ENCODE peak calls at places on chromosome 14, in four cellular contexts. One of them, this sample, is unnamed.

GRCh38 chr14:97415907-97416306 is 618.7 kb downstream of the VRK1 start:
- DNase-seq in fibroblast of villous mesenchyme: no peak
- DNase-seq in stomach: no peak
- DNase-seq in WERI-Rb-1: no peak
- DNase-seq in this sample: no peak

GRCh38 chr14:38286481-38286880 is 30.6 kb upstream of the CLEC14A start:
- DNase-seq in fibroblast of villous mesenchyme: peak; percentile 41
- DNase-seq in stomach: no peak
- DNase-seq in WERI-Rb-1: no peak
- DNase-seq in this sample: no peak

GRCh38 chr14:67738740-67739504 is 37.2 kb downstream of the RDH12 start:
- DNase-seq in fibroblast of villous mesenchyme: peak; percentile 97
- DNase-seq in stomach: peak; percentile 63
- DNase-seq in WERI-Rb-1: no peak
- DNase-seq in this sample: no peak

GRCh38 chr14:74663884-74664283 is 49.0 kb downstream of the AREL1 start:
- DNase-seq in fibroblast of villous mesenchyme: peak; percentile 52
- DNase-seq in stomach: no peak
- DNase-seq in WERI-Rb-1: no peak
- DNase-seq in this sample: no peak

GRCh38 chr14:29220077-29220476 is 453.5 kb downstream of the FOXG1 start:
- DNase-seq in fibroblast of villous mesenchyme: no peak
- DNase-seq in stomach: no peak
- DNase-seq in WERI-Rb-1: peak; percentile 76
- DNase-seq in this sample: no peak

GRCh38 chr14:66444271-66444987 is 41.7 kb upstream of the CCDC196 start:
- DNase-seq in fibroblast of villous mesenchyme: no peak
- DNase-seq in stomach: no peak
- DNase-seq in WERI-Rb-1: peak; percentile 16
- DNase-seq in this sample: no peak

GRCh38 chr14:51236314-51236713 is 3.7 kb upstream of the TMX1 start:
- DNase-seq in fibroblast of villous mesenchyme: peak; percentile 37
- DNase-seq in stomach: no peak
- DNase-seq in WERI-Rb-1: no peak
- DNase-seq in this sample: no peak

GRCh38 chr14:40859065-40859464 is 747.6 kb upstream of the LRFN5 start:
- DNase-seq in fibroblast of villous mesenchyme: no peak
- DNase-seq in stomach: no peak
- DNase-seq in WERI-Rb-1: no peak
- DNase-seq in this sample: no peak

GRCh38 chr14:81386379-81386778 is 13.7 kb downstream of the STON2 start:
- DNase-seq in fibroblast of villous mesenchyme: no peak
- DNase-seq in stomach: no peak
- DNase-seq in WERI-Rb-1: no peak
- DNase-seq in this sample: no peak

GRCh38 chr14:28952161-28952560 is 185.6 kb downstream of the FOXG1 start:
- DNase-seq in fibroblast of villous mesenchyme: no peak
- DNase-seq in stomach: no peak
- DNase-seq in WERI-Rb-1: no peak
- DNase-seq in this sample: no peak

GRCh38 chr14:102768223-102769048 is 8.8 kb upstream of the TRAF3 start:
- DNase-seq in fibroblast of villous mesenchyme: no peak
- DNase-seq in stomach: no peak
- DNase-seq in WERI-Rb-1: no peak
- DNase-seq in this sample: peak; percentile 15

GRCh38 chr14:86481105-86481504 is 951.2 kb downstream of the FLRT2 start:
- DNase-seq in fibroblast of villous mesenchyme: no peak
- DNase-seq in stomach: no peak
- DNase-seq in WERI-Rb-1: no peak
- DNase-seq in this sample: no peak

GRCh38 chr14:89915114-89915878 is 39.2 kb downstream of the EFCAB11 start:
- DNase-seq in fibroblast of villous mesenchyme: peak; percentile 77
- DNase-seq in stomach: peak; percentile 67
- DNase-seq in WERI-Rb-1: peak; percentile 35
- DNase-seq in this sample: peak; percentile 18

GRCh38 chr14:101024686-101025085 is 121.2 kb upstream of the RTL1 start:
- DNase-seq in fibroblast of villous mesenchyme: no peak
- DNase-seq in stomach: no peak
- DNase-seq in WERI-Rb-1: no peak
- DNase-seq in this sample: no peak

GRCh38 chr14:76352639-76353281 is 23.2 kb upstream of the ESRRB start:
- DNase-seq in fibroblast of villous mesenchyme: peak; percentile 40
- DNase-seq in stomach: peak; percentile 52
- DNase-seq in WERI-Rb-1: peak; percentile 74
- DNase-seq in this sample: peak; percentile 93

GRCh38 chr14:101559250-101559623 is 2.1 kb upstream of the DIO3 start:
- DNase-seq in fibroblast of villous mesenchyme: no peak
- DNase-seq in stomach: no peak
- DNase-seq in WERI-Rb-1: no peak
- DNase-seq in this sample: no peak

GRCh38 chr14:29687071-29687765 is 240.4 kb downstream of the PRKD1 start:
- DNase-seq in fibroblast of villous mesenchyme: no peak
- DNase-seq in stomach: no peak
- DNase-seq in WERI-Rb-1: no peak
- DNase-seq in this sample: no peak

GRCh38 chr14:81423504-81423903 is 23.4 kb upstream of the STON2 start:
- DNase-seq in fibroblast of villous mesenchyme: no peak
- DNase-seq in stomach: no peak
- DNase-seq in WERI-Rb-1: no peak
- DNase-seq in this sample: no peak

GRCh38 chr14:88233915-88234314 is 89.2 kb downstream of the KCNK10 start:
- DNase-seq in fibroblast of villous mesenchyme: no peak
- DNase-seq in stomach: no peak
- DNase-seq in WERI-Rb-1: peak; percentile 59
- DNase-seq in this sample: peak; percentile 46

GRCh38 chr14:81727243-81727642 is 193.6 kb upstream of the SEL1L start:
- DNase-seq in fibroblast of villous mesenchyme: no peak
- DNase-seq in stomach: peak; percentile 26
- DNase-seq in WERI-Rb-1: no peak
- DNase-seq in this sample: no peak

GRCh38 chr14:101844219-101844618 is 82.7 kb downstream of the PPP2R5C start:
- DNase-seq in fibroblast of villous mesenchyme: no peak
- DNase-seq in stomach: no peak
- DNase-seq in WERI-Rb-1: no peak
- DNase-seq in this sample: no peak

GRCh38 chr14:102280376-102280962 is 24.5 kb downstream of the MOK start:
- DNase-seq in fibroblast of villous mesenchyme: peak; percentile 92
- DNase-seq in stomach: no peak
- DNase-seq in WERI-Rb-1: no peak
- DNase-seq in this sample: no peak

GRCh38 chr14:90545966-90546751 is 149.3 kb downstream of the CALM1 start:
- DNase-seq in fibroblast of villous mesenchyme: no peak
- DNase-seq in stomach: peak; percentile 53
- DNase-seq in WERI-Rb-1: peak; percentile 70
- DNase-seq in this sample: peak; percentile 72

GRCh38 chr14:76924363-76925151 is 98.3 kb downstream of the LRRC74A start:
- DNase-seq in fibroblast of villous mesenchyme: no peak
- DNase-seq in stomach: no peak
- DNase-seq in WERI-Rb-1: no peak
- DNase-seq in this sample: peak; percentile 97

GRCh38 chr14:74952697-74953484 is 2.5 kb downstream of the PGF start:
- DNase-seq in fibroblast of villous mesenchyme: no peak
- DNase-seq in stomach: no peak
- DNase-seq in WERI-Rb-1: no peak
- DNase-seq in this sample: no peak

GRCh38 chr14:55139696-55140509 is 10.9 kb downstream of the LGALS3 start:
- DNase-seq in fibroblast of villous mesenchyme: no peak
- DNase-seq in stomach: no peak
- DNase-seq in WERI-Rb-1: no peak
- DNase-seq in this sample: no peak

GRCh38 chr14:60327447-60328331 is 78.7 kb downstream of the PPM1A start:
- DNase-seq in fibroblast of villous mesenchyme: peak; percentile 37
- DNase-seq in stomach: peak; percentile 56
- DNase-seq in WERI-Rb-1: peak; percentile 93
- DNase-seq in this sample: peak; percentile 77

GRCh38 chr14:81771876-81772275 is 238.2 kb upstream of the SEL1L start:
- DNase-seq in fibroblast of villous mesenchyme: no peak
- DNase-seq in stomach: no peak
- DNase-seq in WERI-Rb-1: no peak
- DNase-seq in this sample: no peak

GRCh38 chr14:67491741-67492504 is 3.4 kb upstream of the TMEM229B start:
- DNase-seq in fibroblast of villous mesenchyme: no peak
- DNase-seq in stomach: no peak
- DNase-seq in WERI-Rb-1: peak; percentile 89
- DNase-seq in this sample: peak; percentile 56

GRCh38 chr14:37051680-37052079 is 120.7 kb downstream of the SLC25A21 start:
- DNase-seq in fibroblast of villous mesenchyme: no peak
- DNase-seq in stomach: no peak
- DNase-seq in WERI-Rb-1: no peak
- DNase-seq in this sample: peak; percentile 13

GRCh38 chr14:58942516-58942915 is 246.0 kb upstream of the DAAM1 start:
- DNase-seq in fibroblast of villous mesenchyme: peak; percentile 46
- DNase-seq in stomach: no peak
- DNase-seq in WERI-Rb-1: no peak
- DNase-seq in this sample: no peak

GRCh38 chr14:61472025-61472672 is 150.8 kb downstream of the PRKCH start:
- DNase-seq in fibroblast of villous mesenchyme: peak; percentile 99
- DNase-seq in stomach: no peak
- DNase-seq in WERI-Rb-1: no peak
- DNase-seq in this sample: no peak
- H3K4me3 ChIP-seq in fibroblast of villous mesenchyme: peak overlapping the region; percentile 58
- H3K4me3 ChIP-seq in stomach: peak overlapping the region; percentile 15
- H3K4me3 ChIP-seq in WERI-Rb-1: no peak overlapping the region
- H3K4me3 ChIP-seq in this sample: no peak overlapping the region

GRCh38 chr14:104116544-104117340 is 21.6 kb upstream of the KIF26A start:
- DNase-seq in fibroblast of villous mesenchyme: no peak
- DNase-seq in stomach: peak; percentile 85
- DNase-seq in WERI-Rb-1: peak; percentile 6
- DNase-seq in this sample: peak; percentile 88

GRCh38 chr14:104117341-104118005 is 20.9 kb upstream of the KIF26A start:
- DNase-seq in fibroblast of villous mesenchyme: no peak
- DNase-seq in stomach: peak; percentile 35
- DNase-seq in WERI-Rb-1: peak; percentile 5
- DNase-seq in this sample: peak; percentile 83

GRCh38 chr14:104119700-104120251 is 18.6 kb upstream of the KIF26A start:
- DNase-seq in fibroblast of villous mesenchyme: no peak
- DNase-seq in stomach: peak; percentile 24
- DNase-seq in WERI-Rb-1: no peak
- DNase-seq in this sample: peak; percentile 38

GRCh38 chr14:104119119-104119699 is 19.2 kb upstream of the KIF26A start:
- DNase-seq in fibroblast of villous mesenchyme: no peak
- DNase-seq in stomach: peak; percentile 23
- DNase-seq in WERI-Rb-1: peak; percentile 3
- DNase-seq in this sample: peak; percentile 58

DNA sequence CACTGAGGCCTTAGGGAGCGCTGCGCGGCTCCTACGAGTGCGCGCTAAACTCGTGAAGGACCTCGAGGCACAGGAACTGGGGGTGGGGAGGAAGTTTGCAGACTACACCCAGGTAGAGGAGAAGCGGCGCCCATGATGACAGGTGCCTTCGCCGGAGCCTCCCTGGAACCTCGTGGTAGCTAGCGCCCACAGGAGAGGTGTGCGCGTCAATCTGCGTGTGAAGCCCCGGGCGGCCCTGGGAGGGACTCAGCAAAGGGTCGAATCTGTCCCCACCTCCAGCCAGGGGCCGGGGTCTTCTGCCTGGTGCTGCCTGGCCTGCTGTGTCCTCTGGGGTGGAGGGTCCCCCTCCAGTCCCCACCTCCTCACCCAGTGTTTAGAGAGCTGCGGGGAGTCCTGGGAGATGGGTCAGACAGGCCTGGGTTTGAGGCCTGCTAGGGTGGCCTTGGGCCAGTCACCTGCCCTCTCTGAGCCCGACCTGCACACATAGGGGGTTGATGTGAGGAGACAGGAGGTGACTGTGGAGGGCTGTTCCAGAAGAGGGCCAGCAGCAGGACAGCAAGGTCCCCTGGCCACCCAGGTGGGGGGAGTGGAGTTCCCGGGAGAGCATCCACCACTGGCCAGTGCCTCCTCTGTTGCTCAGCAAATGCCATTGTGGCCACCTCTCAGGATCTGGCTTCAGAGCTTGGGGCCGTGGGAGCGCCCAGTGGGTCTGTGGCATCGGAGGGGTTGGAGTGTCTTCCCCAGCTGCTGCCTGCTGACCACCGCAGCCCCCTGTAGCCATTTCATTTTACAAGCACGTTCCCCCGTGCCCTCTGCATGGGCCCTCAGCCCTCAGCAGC is 20.2 kb upstream of the KIF26A start:
- DNase-seq in fibroblast of villous mesenchyme: no peak
- DNase-seq in stomach: peak; percentile 24
- DNase-seq in WERI-Rb-1: peak; percentile 4
- DNase-seq in this sample: peak; percentile 75
- H3K4me3 ChIP-seq in fibroblast of villous mesenchyme: no peak overlapping the region
- H3K4me3 ChIP-seq in stomach: peak overlapping the region; percentile 54
- H3K4me3 ChIP-seq in WERI-Rb-1: no peak overlapping the region
- H3K4me3 ChIP-seq in this sample: no peak overlapping the region

DNA sequence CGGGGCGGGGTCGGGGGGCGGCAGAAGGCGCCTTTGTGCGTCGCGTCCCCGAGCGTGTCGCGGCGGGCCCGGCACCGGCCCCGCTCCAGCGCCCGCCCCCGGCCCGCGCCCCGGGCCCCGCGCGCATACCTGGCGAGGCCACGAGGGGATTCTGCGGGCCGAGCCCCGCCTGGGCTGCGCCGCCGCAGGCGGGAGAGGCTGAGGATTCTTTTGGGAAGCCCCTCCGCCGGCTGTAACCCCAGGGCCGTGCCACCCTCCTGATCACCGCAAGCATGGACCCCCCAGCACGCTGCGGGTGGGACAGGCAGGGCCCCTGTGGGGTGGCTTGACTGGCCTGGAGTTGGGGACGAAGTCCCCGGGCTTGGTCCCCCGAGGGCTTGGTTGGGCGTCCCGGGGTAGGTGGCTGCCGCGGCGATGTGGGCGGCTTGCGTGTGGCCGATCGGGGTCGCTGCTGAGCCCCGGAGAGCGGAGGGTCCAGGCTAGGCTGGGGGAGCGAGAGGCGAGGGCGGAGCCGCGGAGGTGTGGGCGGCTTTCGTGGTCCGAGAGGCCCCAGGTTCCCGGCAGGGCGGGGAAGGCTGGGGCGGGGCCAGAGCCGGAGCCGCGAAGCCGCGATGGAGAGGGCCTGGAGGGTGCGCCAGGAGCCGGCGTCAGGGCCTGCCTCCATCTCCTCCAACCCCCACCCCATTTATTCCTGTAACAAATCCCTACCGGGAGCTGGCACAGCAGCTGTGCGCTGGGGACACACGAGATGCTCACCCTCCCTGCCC is 28.4 kb upstream of the GPR132 start:
- DNase-seq in fibroblast of villous mesenchyme: peak; percentile 79
- DNase-seq in stomach: peak; percentile 83
- DNase-seq in WERI-Rb-1: peak; percentile 95
- DNase-seq in this sample: peak; percentile 98
- H3K4me3 ChIP-seq in fibroblast of villous mesenchyme: peak overlapping the region; percentile 81
- H3K4me3 ChIP-seq in stomach: peak overlapping the region; percentile 72
- H3K4me3 ChIP-seq in WERI-Rb-1: peak overlapping the region; percentile 80
- H3K4me3 ChIP-seq in this sample: peak overlapping the region; percentile 68

GRCh38 chr14:53962954-53963490 is 6.4 kb upstream of the BMP4 start:
- DNase-seq in fibroblast of villous mesenchyme: no peak
- DNase-seq in stomach: no peak
- DNase-seq in WERI-Rb-1: no peak
- DNase-seq in this sample: peak; percentile 51
- H3K4me3 ChIP-seq in fibroblast of villous mesenchyme: peak overlapping the region; percentile 27
- H3K4me3 ChIP-seq in stomach: peak overlapping the region; percentile 39
- H3K4me3 ChIP-seq in WERI-Rb-1: no peak overlapping the region
- H3K4me3 ChIP-seq in this sample: peak overlapping the region; percentile 53

GRCh38 chr14:64253672-64254071 is 40.5 kb downstream of the ESR2 start:
- DNase-seq in fibroblast of villous mesenchyme: no peak
- DNase-seq in stomach: no peak
- DNase-seq in WERI-Rb-1: no peak
- DNase-seq in this sample: no peak
- H3K4me3 ChIP-seq in fibroblast of villous mesenchyme: no peak overlapping the region
- H3K4me3 ChIP-seq in stomach: no peak overlapping the region
- H3K4me3 ChIP-seq in WERI-Rb-1: no peak overlapping the region
- H3K4me3 ChIP-seq in this sample: no peak overlapping the region

GRCh38 chr14:99266181-99267178 is 5.5 kb downstream of the BCL11B start:
- DNase-seq in fibroblast of villous mesenchyme: peak; percentile 55
- DNase-seq in stomach: peak; percentile 79
- DNase-seq in WERI-Rb-1: peak; percentile 69
- DNase-seq in this sample: peak; percentile 81
- H3K4me3 ChIP-seq in fibroblast of villous mesenchyme: no peak overlapping the region
- H3K4me3 ChIP-seq in stomach: no peak overlapping the region
- H3K4me3 ChIP-seq in WERI-Rb-1: no peak overlapping the region
- H3K4me3 ChIP-seq in this sample: no peak overlapping the region